ENCODE peak calls at places on chromosome 6, in six cellular contexts. B is Peyer's patch, Z is transverse colon, D is ovary, P is cardiac muscle cell, Y is MM.1S. M is an unnamed sample.

GRCh38 chr6:92635553-92636153 is 783.7 kb downstream of the EPHA7 start:
- DNase-seq in P (no peak), D (no peak), Y (no peak), B (no peak), Z (no peak), M (no peak)

GRCh38 chr6:116531675-116532570 is 13.6 kb downstream of the TRAPPC3L start:
- DNase-seq in D (peak; percentile 36), P (peak; percentile 85), Z (peak; percentile 54), Y (peak; percentile 61), B (peak; percentile 66), M (peak; percentile 46)

GRCh38 chr6:97440590-97441176 is 157.7 kb upstream of the MMS22L start:
- DNase-seq in Z (no peak), D (no peak), Y (peak; percentile 80), B (no peak), P (peak; percentile 33), M (peak; percentile 16)

GRCh38 chr6:57216235-57217101 is 5.6 kb downstream of the RAB23 start:
- DNase-seq in P (peak; percentile 69), B (no peak), D (no peak), Z (peak; percentile 53), Y (no peak), M (no peak)

GRCh38 chr6:30507849-30508843 is 18.8 kb downstream of the HLA-E start:
- DNase-seq in B (no peak), P (no peak), Z (no peak), D (no peak), Y (peak; percentile 40), M (no peak)

GRCh38 chr6:38352636-38353035 is 287.1 kb downstream of the BTBD9 start:
- DNase-seq in D (no peak), Z (no peak), Y (no peak), B (no peak), P (no peak), M (no peak)

GRCh38 chr6:43395822-43396221 is 26.4 kb upstream of the ZNF318 start:
- DNase-seq in D (no peak), Z (no peak), Y (no peak), P (no peak), B (no peak), M (no peak)

GRCh38 chr6:67221226-67221625 is 1413.9 kb upstream of the ADGRB3 start:
- DNase-seq in P (peak; percentile 11), Z (no peak), D (no peak), Y (no peak), B (no peak), M (no peak)

GRCh38 chr6:39357998-39358686 is 35.6 kb upstream of the KCNK16 start:
- DNase-seq in Y (no peak), D (no peak), P (peak; percentile 89), Z (peak; percentile 40), B (no peak), M (peak; percentile 8)
- H3K27me3 ChIP-seq in Y (no peaks in the 10 kb centered on the region), D (no peaks in the 10 kb centered on the region), P (no peaks in the 10 kb centered on the region), Z (no peaks in the 10 kb centered on the region), B (no peaks in the 10 kb centered on the region), M (no peaks in the 10 kb centered on the region)

GRCh38 chr6:25042984-25043725 is 107.4 kb upstream of the RIPOR2 start:
- DNase-seq in P (no peak), Y (no peak), B (no peak), D (no peak), Z (no peak), M (no peak)

GRCh38 chr6:25042599-25042936 is 106.8 kb upstream of the RIPOR2 start:
- DNase-seq in P (no peak), D (no peak), B (peak; percentile 48), Y (no peak), Z (no peak), M (no peak)

GRCh38 chr6:25038992-25039391 is 103.2 kb upstream of the RIPOR2 start:
- DNase-seq in D (no peak), Z (no peak), Y (peak; percentile 64), B (no peak), P (no peak), M (no peak)

GRCh38 chr6:25038300-25038699 is 102.5 kb upstream of the RIPOR2 start:
- DNase-seq in D (no peak), Y (no peak), B (no peak), Z (no peak), P (no peak), M (no peak)

DNA sequence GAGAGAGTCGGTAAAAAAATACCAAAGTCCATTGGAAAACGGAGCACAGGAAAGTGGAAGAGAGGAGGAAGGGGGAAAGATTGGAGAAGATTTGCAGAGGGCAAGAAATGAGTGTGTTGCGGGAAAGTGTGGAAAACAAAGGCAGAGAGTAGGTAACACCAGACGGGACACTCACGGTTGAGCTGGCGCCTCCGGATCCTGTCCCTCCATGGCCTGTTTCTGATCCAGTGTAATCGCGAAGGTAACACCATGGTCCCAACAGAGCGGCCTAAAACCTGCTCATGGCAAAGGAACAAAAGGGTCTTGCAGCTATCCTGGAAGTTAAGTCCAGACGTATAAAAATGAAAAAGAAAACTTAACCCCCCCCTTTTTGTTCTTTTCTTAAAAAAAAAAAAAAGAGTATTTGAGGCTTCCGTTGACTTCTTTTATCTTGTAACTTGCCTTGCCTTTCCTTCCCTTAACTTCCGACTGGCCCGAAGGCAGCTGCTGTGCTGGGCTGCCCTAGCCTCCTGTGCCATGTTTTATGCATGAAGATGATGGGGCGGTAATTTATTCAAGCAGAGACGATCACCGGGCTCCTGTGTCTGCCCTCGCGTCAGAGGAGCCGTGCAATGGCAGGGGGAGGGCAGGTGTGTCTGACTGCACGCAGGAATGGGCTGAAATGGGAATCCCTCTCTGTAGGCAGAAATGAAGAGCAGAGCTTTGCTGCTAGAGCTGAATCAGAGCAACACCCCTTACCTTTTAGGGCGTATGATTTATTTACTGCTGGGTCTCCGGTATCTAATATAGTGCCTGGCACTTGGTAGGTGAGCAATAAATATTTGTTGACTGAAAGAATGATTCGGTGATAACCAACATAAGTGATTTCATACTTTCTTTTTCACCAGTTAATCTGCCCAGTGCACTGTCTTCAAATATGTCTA is 106.2 kb upstream of the RIPOR2 start:
- DNase-seq in Y (no peak), P (no peak), Z (peak; percentile 30), D (no peak), B (peak; percentile 76), M (no peak)
- H3K4me3 ChIP-seq in Y (no peak overlapping the region), P (no peak overlapping the region), Z (peak overlapping the region; percentile 19), D (no peak overlapping the region), B (peak overlapping the region; percentile 19), M (no peak overlapping the region)

DNA sequence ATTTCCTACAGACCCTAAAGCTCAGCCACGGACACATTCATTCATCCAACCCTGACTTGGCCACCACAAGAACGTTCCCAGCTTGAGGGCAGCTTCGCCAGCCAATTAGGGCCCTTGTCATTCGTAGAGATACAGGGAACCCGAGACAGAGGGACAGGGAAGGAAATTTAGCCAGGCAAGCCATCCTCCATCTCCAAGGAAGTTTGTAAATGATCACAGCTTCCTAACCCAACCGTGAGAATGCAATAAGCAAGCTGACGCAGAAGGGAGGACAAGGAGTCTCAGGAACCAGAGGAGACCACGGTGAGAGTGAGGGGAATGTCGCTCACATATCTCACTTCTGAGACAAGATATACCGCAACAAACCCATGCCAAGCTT is 1.4 kb downstream of the TRAM2 start:
- DNase-seq in D (no peak), Y (no peak), Z (no peak), B (no peak), P (no peak), M (no peak)
- H3K36me3 ChIP-seq in D (no peaks in the 10 kb centered on the region), Y (peaks cover 5% of the 10 kb centered on the region), Z (no peaks in the 10 kb centered on the region), B (no peaks in the 10 kb centered on the region), P (no peaks in the 10 kb centered on the region), M (no peaks in the 10 kb centered on the region)

GRCh38 chr6:41503841-41504525 is 42.2 kb upstream of the FOXP4 start:
- DNase-seq in P (peak; percentile 80), D (peak; percentile 72), Z (no peak), Y (no peak), B (no peak), M (peak; percentile 88)

GRCh38 chr6:41505084-41506049 is 40.8 kb upstream of the FOXP4 start:
- DNase-seq in Y (no peak), D (peak; percentile 94), B (peak; percentile 62), Z (peak; percentile 72), P (peak; percentile 92), M (peak; percentile 87)

GRCh38 chr6:41502607-41503434 is 43.4 kb upstream of the FOXP4 start:
- DNase-seq in Z (no peak), D (peak; percentile 59), B (no peak), Y (no peak), P (peak; percentile 37), M (peak; percentile 92)

GRCh38 chr6:41504526-41505021 is 41.6 kb upstream of the FOXP4 start:
- DNase-seq in Y (no peak), Z (no peak), P (peak; percentile 46), B (no peak), D (no peak), M (peak; percentile 81)

DNA sequence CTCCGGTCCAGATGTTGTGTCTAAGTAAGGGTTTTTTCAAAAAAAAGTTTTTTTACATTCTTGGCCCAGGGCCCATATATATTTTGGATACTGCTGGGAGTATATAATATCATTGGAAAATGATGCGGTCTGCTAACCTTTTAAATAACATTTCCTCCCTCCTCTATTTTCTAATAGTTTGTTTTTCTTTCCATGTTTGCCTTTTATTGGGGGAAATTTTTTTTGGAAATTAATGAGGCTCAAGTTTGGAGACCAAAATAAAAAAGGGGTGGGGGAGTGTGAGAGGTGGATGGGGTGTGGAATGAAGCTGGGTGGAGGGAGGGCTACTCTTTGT is 42.8 kb upstream of the FOXP4 start:
- DNase-seq in D (no peak), Y (no peak), Z (no peak), P (no peak), B (no peak), M (no peak)
- H3K27me3 ChIP-seq in D (no peaks in the 10 kb centered on the region), Y (peaks cover 64% of the 10 kb centered on the region), Z (peaks cover 30% of the 10 kb centered on the region), P (peaks cover 32% of the 10 kb centered on the region), B (no peaks in the 10 kb centered on the region), M (peaks cover 56% of the 10 kb centered on the region)

GRCh38 chr6:158939255-158940170 is 60.5 kb downstream of the RSPH3 start:
- DNase-seq in Y (no peak), Z (peak; percentile 47), B (peak; percentile 40), D (no peak), P (no peak), M (peak; percentile 62)

GRCh38 chr6:158938220-158938619 is 61.8 kb downstream of the RSPH3 start:
- DNase-seq in Z (no peak), D (no peak), P (no peak), B (no peak), Y (no peak), M (peak; percentile 37)

GRCh38 chr6:158941246-158941645 is 58.8 kb downstream of the RSPH3 start:
- DNase-seq in D (no peak), B (no peak), P (no peak), Y (no peak), Z (no peak), M (no peak)

GRCh38 chr6:158942349-158942748 is 57.7 kb downstream of the RSPH3 start:
- DNase-seq in P (no peak), Y (no peak), Z (no peak), B (no peak), D (no peak), M (no peak)

GRCh38 chr6:158938811-158939254 is 61.2 kb downstream of the RSPH3 start:
- DNase-seq in Z (peak; percentile 82), Y (no peak), D (peak; percentile 38), P (peak; percentile 12), B (peak; percentile 45), M (peak; percentile 31)
- H3K4me3 ChIP-seq in Z (peak overlapping the region; percentile 43), Y (no peak overlapping the region), D (no peak overlapping the region), P (no peak overlapping the region), B (peak overlapping the region; percentile 28), M (peak overlapping the region; percentile 37)

DNA sequence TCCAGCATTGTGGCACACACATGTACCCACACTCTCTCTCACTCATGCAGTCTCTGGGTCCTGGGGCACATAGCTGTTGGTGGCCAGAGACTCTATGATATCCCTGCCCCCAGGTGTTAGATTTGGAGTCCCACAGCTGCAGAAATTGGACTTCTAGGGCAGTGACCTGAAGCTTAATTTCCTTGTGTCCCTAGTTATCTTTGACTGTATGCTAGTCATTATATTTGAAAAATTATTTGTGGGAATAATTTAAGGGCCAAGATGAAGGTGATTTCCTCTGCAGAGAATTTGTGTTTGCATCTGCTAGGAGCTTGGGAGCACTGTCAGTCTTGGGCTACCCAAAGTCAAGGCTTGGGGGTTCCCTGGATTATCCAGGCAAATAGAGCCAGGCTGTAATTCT is 50.1 kb downstream of the ZBTB9 start:
- DNase-seq in Z (no peak), B (no peak), Y (no peak), P (no peak), D (no peak), M (no peak)
- H3K36me3 ChIP-seq in Z (no peaks in the 10 kb centered on the region), B (no peaks in the 10 kb centered on the region), Y (no peaks in the 10 kb centered on the region), P (no peaks in the 10 kb centered on the region), D (no peaks in the 10 kb centered on the region), M (no peaks in the 10 kb centered on the region)

M was measured in H7.